ENCODE peak calls at places on chromosomes 11 and 22, in four cellular contexts. V is A549, K is lower lobe of right lung, M is breast epithelium. X is an unnamed sample.

GRCh38 chr11:29616611-29617010 is 400.2 kb downstream of the KCNA4 start:
- DNase-seq in V (no peak), K (no peak), M (no peak), X (no peak)

GRCh38 chr22:34395370-34395769 is 475.1 kb upstream of the LARGE1 start:
- DNase-seq in V (no peak), K (no peak), M (no peak), X (no peak)

GRCh38 chr22:42645938-42646568 is 3.1 kb downstream of the CYB5R3 start:
- DNase-seq in V (no peak), K (no peak), M (no peak), X (no peak)

GRCh38 chr11:110431212-110432073 is 1.7 kb downstream of the FDX1 start:
- DNase-seq in V (no peak), K (no peak), M (no peak), X (no peak)

GRCh38 chr11:86947541-86947940 is 7.7 kb downstream of the FZD4 start:
- DNase-seq in V (no peak), K (no peak), M (no peak), X (no peak)

GRCh38 chr11:114153224-114153623 is 93.7 kb downstream of the ZBTB16 start:
- DNase-seq in V (no peak), K (no peak), M (no peak), X (no peak)

GRCh38 chr11:130548491-130548833 is 100.0 kb downstream of the ADAMTS15 start:
- DNase-seq in V (no peak), K (no peak), M (no peak), X (no peak)

GRCh38 chr22:28821452-28821851 is 21.1 kb upstream of the XBP1 start:
- DNase-seq in V (no peak), K (no peak), M (no peak), X (no peak)

GRCh38 chr11:31943056-31943780 is 132.1 kb upstream of the PAX6 start:
- DNase-seq in V (no peak), K (no peak), M (no peak), X (no peak)

GRCh38 chr22:39522567-39523300 is 2.4 kb downstream of the ATF4 start:
- DNase-seq in V (peak; percentile 41), K (peak; percentile 28), M (no peak), X (no peak)

GRCh38 chr11:12174145-12175143 is 64.1 kb downstream of the MICAL2 start:
- DNase-seq in V (no peak), K (no peak), M (no peak), X (no peak)

GRCh38 chr11:898540-899190 is 11.9 kb downstream of the CHID1 start:
- DNase-seq in V (peak; percentile 56), K (no peak), M (no peak), X (no peak)
- TF ChIP-seq CTCF in V (peak; percentile 39), K (no peak), M (no peak), X (peak; percentile 12)

GRCh38 chr22:20948450-20948849 is 18.6 kb upstream of the AIFM3 start:
- DNase-seq in V (no peak), K (no peak), M (no peak), X (no peak)
- H3K27ac ChIP-seq in V (no peak overlapping the region), K (no peak overlapping the region), M (no peak overlapping the region), X (no peak overlapping the region)

DNA sequence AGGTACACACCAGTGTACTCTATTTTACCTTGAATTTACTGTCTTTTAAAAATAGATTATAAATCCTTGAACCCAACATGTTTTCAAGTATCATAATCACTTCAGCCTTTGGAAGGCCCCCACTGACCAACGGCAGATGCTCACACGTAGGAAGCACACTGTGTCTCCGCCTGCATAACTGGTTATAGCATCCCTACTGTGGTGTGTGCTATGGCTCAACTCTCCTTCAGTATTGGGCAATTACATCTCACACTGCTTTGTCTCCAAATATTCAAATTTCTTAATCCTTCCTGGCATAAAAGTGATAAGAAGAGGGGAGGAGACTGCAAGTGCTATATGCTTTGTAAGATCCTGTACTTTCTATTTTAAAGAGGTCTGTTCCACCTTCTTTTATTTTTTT is 165.7 kb downstream of the CADM1 start:
- DNase-seq in V (no peak), K (no peak), M (no peak), X (no peak)
- H3K4me3 ChIP-seq in V (no peak overlapping the region), K (no peak overlapping the region), M (no peak overlapping the region), X (no peak overlapping the region)

GRCh38 chr11:65071907-65072630 is 11.8 kb downstream of the CDCA5 start:
- DNase-seq in V (no peak), K (no peak), M (no peak), X (no peak)
- TF ChIP-seq CTCF in V (no peak), K (no peak), M (no peak), X (no peak)

X was measured in upper lobe of right lung.